ENCODE peak calls at places on chromosome 1, in nine cellular contexts. One of them, this sample, is unnamed.
A peak's percentile ranks its signal among the peaks of the same experiment; 100 is the strongest.

GRCh38 chr1:41851589-41851988 is 67.1 kb downstream of the HIVEP3 start:
- DNase-seq in neuronal stem cell: no peak
- DNase-seq in A549: peak; percentile 14
- DNase-seq in fibroblast of lung: peak; percentile 91
- DNase-seq in cardiac muscle cell: peak; percentile 73
- DNase-seq in CD4-positive, CD25-positive, alpha-beta regulatory T cell: no peak
- DNase-seq in left lung: no peak
- DNase-seq in GM23248: peak; percentile 85
- DNase-seq in small intestine: no peak
- DNase-seq in this sample: no peak

GRCh38 chr1:110675060-110675791 is 486 bp upstream of the KCNA3 start:
- DNase-seq in A549: no peak
- DNase-seq in neuronal stem cell: peak; percentile 11
- DNase-seq in left lung: peak; percentile 78
- DNase-seq in small intestine: no peak
- DNase-seq in fibroblast of lung: no peak
- DNase-seq in GM23248: no peak
- DNase-seq in cardiac muscle cell: no peak
- DNase-seq in CD4-positive, CD25-positive, alpha-beta regulatory T cell: no peak
- DNase-seq in this sample: no peak

GRCh38 chr1:89454845-89455521 is 69.6 kb upstream of the LRRC8B start:
- DNase-seq in A549: peak; percentile 38
- DNase-seq in GM23248: peak; percentile 69
- DNase-seq in fibroblast of lung: peak; percentile 35
- DNase-seq in small intestine: peak; percentile 54
- DNase-seq in cardiac muscle cell: peak; percentile 39
- DNase-seq in left lung: no peak
- DNase-seq in CD4-positive, CD25-positive, alpha-beta regulatory T cell: peak; percentile 49
- DNase-seq in neuronal stem cell: peak; percentile 36
- DNase-seq in this sample: peak; percentile 69

GRCh38 chr1:72278461-72278860 is 3.9 kb downstream of the NEGR1 start:
- DNase-seq in neuronal stem cell: no peak
- DNase-seq in cardiac muscle cell: no peak
- DNase-seq in fibroblast of lung: no peak
- DNase-seq in left lung: no peak
- DNase-seq in CD4-positive, CD25-positive, alpha-beta regulatory T cell: no peak
- DNase-seq in GM23248: no peak
- DNase-seq in small intestine: no peak
- DNase-seq in A549: no peak
- DNase-seq in this sample: no peak

GRCh38 chr1:83996621-83997020 is 2.3 kb downstream of the TTLL7 start:
- DNase-seq in left lung: no peak
- DNase-seq in small intestine: no peak
- DNase-seq in cardiac muscle cell: peak; percentile 36
- DNase-seq in A549: no peak
- DNase-seq in fibroblast of lung: peak; percentile 88
- DNase-seq in CD4-positive, CD25-positive, alpha-beta regulatory T cell: no peak
- DNase-seq in GM23248: peak; percentile 55
- DNase-seq in neuronal stem cell: no peak
- DNase-seq in this sample: no peak

GRCh38 chr1:197342044-197342565 is 74.1 kb downstream of the CRB1 start:
- DNase-seq in CD4-positive, CD25-positive, alpha-beta regulatory T cell: no peak
- DNase-seq in GM23248: no peak
- DNase-seq in cardiac muscle cell: no peak
- DNase-seq in A549: no peak
- DNase-seq in left lung: no peak
- DNase-seq in small intestine: no peak
- DNase-seq in neuronal stem cell: no peak
- DNase-seq in fibroblast of lung: peak; percentile 40
- DNase-seq in this sample: no peak

GRCh38 chr1:79005945-79006344 is 585 bp downstream of the ADGRL4 start:
- DNase-seq in CD4-positive, CD25-positive, alpha-beta regulatory T cell: no peak
- DNase-seq in A549: no peak
- DNase-seq in GM23248: peak; percentile 40
- DNase-seq in fibroblast of lung: peak; percentile 69
- DNase-seq in left lung: no peak
- DNase-seq in cardiac muscle cell: peak; percentile 54
- DNase-seq in neuronal stem cell: no peak
- DNase-seq in small intestine: no peak
- DNase-seq in this sample: no peak

GRCh38 chr1:92446546-92446945 is 40.2 kb downstream of the GFI1 start:
- DNase-seq in left lung: no peak
- DNase-seq in small intestine: no peak
- DNase-seq in GM23248: peak; percentile 39
- DNase-seq in cardiac muscle cell: peak; percentile 54
- DNase-seq in A549: peak; percentile 11
- DNase-seq in neuronal stem cell: no peak
- DNase-seq in fibroblast of lung: peak; percentile 82
- DNase-seq in CD4-positive, CD25-positive, alpha-beta regulatory T cell: no peak
- DNase-seq in this sample: no peak

GRCh38 chr1:89865498-89866385 is 44.9 kb downstream of the LRRC8D start:
- DNase-seq in left lung: no peak
- DNase-seq in cardiac muscle cell: peak; percentile 79
- DNase-seq in GM23248: peak; percentile 82
- DNase-seq in small intestine: peak; percentile 93
- DNase-seq in A549: peak; percentile 23
- DNase-seq in fibroblast of lung: peak; percentile 86
- DNase-seq in neuronal stem cell: no peak
- DNase-seq in CD4-positive, CD25-positive, alpha-beta regulatory T cell: no peak
- DNase-seq in this sample: no peak

GRCh38 chr1:170483041-170483440 is 48.9 kb upstream of the GORAB start:
- DNase-seq in small intestine: no peak
- DNase-seq in GM23248: peak; percentile 66
- DNase-seq in left lung: no peak
- DNase-seq in fibroblast of lung: no peak
- DNase-seq in A549: no peak
- DNase-seq in neuronal stem cell: no peak
- DNase-seq in CD4-positive, CD25-positive, alpha-beta regulatory T cell: no peak
- DNase-seq in cardiac muscle cell: no peak
- DNase-seq in this sample: no peak

GRCh38 chr1:50425376-50426107 is 2.3 kb upstream of the DMRTA2 start:
- DNase-seq in GM23248: no peak
- DNase-seq in CD4-positive, CD25-positive, alpha-beta regulatory T cell: no peak
- DNase-seq in left lung: no peak
- DNase-seq in neuronal stem cell: peak; percentile 53
- DNase-seq in small intestine: no peak
- DNase-seq in A549: peak; percentile 35
- DNase-seq in cardiac muscle cell: peak; percentile 21
- DNase-seq in fibroblast of lung: no peak
- DNase-seq in this sample: no peak

GRCh38 chr1:205936846-205937707 is 6.2 kb downstream of the SLC26A9 start:
- DNase-seq in cardiac muscle cell: peak; percentile 71
- DNase-seq in left lung: no peak
- DNase-seq in small intestine: no peak
- DNase-seq in CD4-positive, CD25-positive, alpha-beta regulatory T cell: no peak
- DNase-seq in neuronal stem cell: no peak
- DNase-seq in GM23248: peak; percentile 68
- DNase-seq in fibroblast of lung: peak; percentile 86
- DNase-seq in A549: peak; percentile 52
- DNase-seq in this sample: no peak

GRCh38 chr1:7808253-7808844 is 24.3 kb downstream of the PER3 start:
- DNase-seq in small intestine: peak; percentile 19
- DNase-seq in fibroblast of lung: peak; percentile 42
- DNase-seq in CD4-positive, CD25-positive, alpha-beta regulatory T cell: no peak
- DNase-seq in neuronal stem cell: no peak
- DNase-seq in cardiac muscle cell: peak; percentile 70
- DNase-seq in GM23248: peak; percentile 43
- DNase-seq in A549: peak; percentile 44
- DNase-seq in left lung: no peak
- DNase-seq in this sample: peak; percentile 15

GRCh38 chr1:43592051-43592665 is 57.8 kb upstream of the KDM4A start:
- DNase-seq in CD4-positive, CD25-positive, alpha-beta regulatory T cell: no peak
- DNase-seq in A549: no peak
- DNase-seq in neuronal stem cell: no peak
- DNase-seq in fibroblast of lung: no peak
- DNase-seq in small intestine: no peak
- DNase-seq in cardiac muscle cell: no peak
- DNase-seq in left lung: no peak
- DNase-seq in GM23248: no peak
- DNase-seq in this sample: no peak

GRCh38 chr1:45040297-45040696 is 28.2 kb downstream of the UROD start:
- DNase-seq in left lung: no peak
- DNase-seq in neuronal stem cell: no peak
- DNase-seq in CD4-positive, CD25-positive, alpha-beta regulatory T cell: no peak
- DNase-seq in GM23248: no peak
- DNase-seq in fibroblast of lung: no peak
- DNase-seq in cardiac muscle cell: no peak
- DNase-seq in A549: no peak
- DNase-seq in small intestine: no peak
- DNase-seq in this sample: no peak

GRCh38 chr1:37064059-37064458 is 29.7 kb upstream of the GRIK3 start:
- DNase-seq in left lung: no peak
- DNase-seq in fibroblast of lung: no peak
- DNase-seq in cardiac muscle cell: no peak
- DNase-seq in neuronal stem cell: no peak
- DNase-seq in CD4-positive, CD25-positive, alpha-beta regulatory T cell: no peak
- DNase-seq in small intestine: no peak
- DNase-seq in A549: no peak
- DNase-seq in GM23248: no peak
- DNase-seq in this sample: no peak

GRCh38 chr1:63817152-63817667 is 43.4 kb downstream of the ROR1 start:
- DNase-seq in small intestine: peak; percentile 58
- DNase-seq in left lung: no peak
- DNase-seq in cardiac muscle cell: peak; percentile 73
- DNase-seq in GM23248: peak; percentile 8
- DNase-seq in fibroblast of lung: peak; percentile 58
- DNase-seq in neuronal stem cell: no peak
- DNase-seq in A549: peak; percentile 33
- DNase-seq in CD4-positive, CD25-positive, alpha-beta regulatory T cell: no peak
- DNase-seq in this sample: no peak

GRCh38 chr1:192516776-192517297 is 58.7 kb upstream of the RGS1 start:
- DNase-seq in CD4-positive, CD25-positive, alpha-beta regulatory T cell: peak; percentile 56
- DNase-seq in fibroblast of lung: peak; percentile 68
- DNase-seq in cardiac muscle cell: no peak
- DNase-seq in left lung: no peak
- DNase-seq in small intestine: peak; percentile 76
- DNase-seq in A549: no peak
- DNase-seq in neuronal stem cell: no peak
- DNase-seq in GM23248: no peak
- DNase-seq in this sample: peak; percentile 86

GRCh38 chr1:19643113-19643512 is 998 bp upstream of the NBL1 start:
- DNase-seq in fibroblast of lung: peak; percentile 42
- DNase-seq in small intestine: peak; percentile 94
- DNase-seq in left lung: no peak
- DNase-seq in neuronal stem cell: no peak
- DNase-seq in CD4-positive, CD25-positive, alpha-beta regulatory T cell: no peak
- DNase-seq in GM23248: peak; percentile 82
- DNase-seq in A549: peak; percentile 85
- DNase-seq in cardiac muscle cell: no peak
- DNase-seq in this sample: no peak

DNA sequence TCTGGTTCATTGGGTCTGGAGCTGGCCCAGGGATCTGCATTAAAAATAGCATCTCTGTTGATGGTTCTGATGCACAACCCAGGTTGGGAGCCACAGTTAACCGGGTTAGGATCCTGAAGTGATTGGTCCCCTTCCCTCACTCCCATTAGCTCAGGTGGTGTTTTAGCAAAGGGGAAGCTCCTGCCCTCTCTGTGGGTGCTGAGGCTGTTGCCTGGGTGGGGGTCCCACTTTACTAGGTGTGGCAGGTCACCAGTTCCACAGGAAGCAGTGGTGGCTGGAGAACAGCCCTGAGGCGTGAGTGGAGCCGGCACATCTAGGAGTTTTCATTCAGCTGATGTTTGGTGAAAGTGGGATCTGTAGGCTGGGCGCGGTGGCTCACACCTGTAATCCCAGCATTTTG is 86.5 kb downstream of the MAN1C1 start:
- DNase-seq in fibroblast of lung: no peak
- DNase-seq in cardiac muscle cell: no peak
- DNase-seq in CD4-positive, CD25-positive, alpha-beta regulatory T cell: no peak
- DNase-seq in neuronal stem cell: no peak
- DNase-seq in left lung: no peak
- DNase-seq in GM23248: no peak
- DNase-seq in A549: no peak
- DNase-seq in small intestine: no peak
- DNase-seq in this sample: no peak
- H3K4me1 ChIP-seq in fibroblast of lung: peaks cover 27% of the 10 kb centered on the region
- H3K4me1 ChIP-seq in cardiac muscle cell: peaks cover 86% of the 10 kb centered on the region
- H3K4me1 ChIP-seq in CD4-positive, CD25-positive, alpha-beta regulatory T cell: peaks cover 11% of the 10 kb centered on the region
- H3K4me1 ChIP-seq in neuronal stem cell: peaks cover 42% of the 10 kb centered on the region
- H3K4me1 ChIP-seq in left lung: peaks cover 22% of the 10 kb centered on the region
- H3K4me1 ChIP-seq in GM23248: peaks cover 42% of the 10 kb centered on the region
- H3K4me1 ChIP-seq in A549: peaks cover 5% of the 10 kb centered on the region
- H3K4me1 ChIP-seq in small intestine: no peaks in the 10 kb centered on the region
- H3K4me1 ChIP-seq in this sample: peaks cover 34% of the 10 kb centered on the region

DNA sequence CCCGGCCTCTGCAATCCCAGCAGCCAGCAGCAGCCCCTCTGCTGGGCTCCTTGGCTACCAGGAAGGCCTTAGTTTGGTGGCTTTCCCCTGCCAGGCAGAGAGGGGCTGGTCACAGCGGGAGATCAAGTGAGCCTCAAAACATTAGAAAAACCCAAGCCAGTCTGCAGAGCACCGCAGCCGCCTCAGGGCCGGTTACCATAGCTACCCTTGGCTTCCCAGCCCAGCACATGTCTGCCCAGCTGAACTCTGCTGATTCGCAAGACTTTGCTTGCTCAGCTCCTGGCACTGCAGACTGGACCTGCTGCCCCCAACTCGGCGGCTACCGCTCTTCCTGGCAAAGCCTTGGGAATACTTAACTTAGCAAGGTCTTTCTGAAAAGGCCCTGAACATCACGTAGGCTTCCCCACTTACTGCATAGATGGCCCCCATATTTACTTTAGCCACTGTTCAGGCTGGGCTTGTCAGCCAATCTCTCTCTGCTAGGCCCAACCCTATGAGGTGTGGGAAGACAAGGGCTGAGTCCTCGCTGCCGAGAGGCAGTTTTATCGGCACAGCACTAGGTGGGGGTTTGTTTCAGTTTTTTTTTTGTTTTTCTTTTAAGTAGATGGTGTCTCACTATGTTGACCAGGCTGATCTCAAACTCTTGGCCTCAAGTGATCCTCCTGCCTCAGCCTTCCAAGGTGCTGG is 28.6 kb upstream of the PLEKHG5 start:
- DNase-seq in cardiac muscle cell: peak; percentile 74
- DNase-seq in A549: no peak
- DNase-seq in CD4-positive, CD25-positive, alpha-beta regulatory T cell: no peak
- DNase-seq in GM23248: peak; percentile 91
- DNase-seq in fibroblast of lung: peak; percentile 84
- DNase-seq in left lung: peak; percentile 58
- DNase-seq in small intestine: no peak
- DNase-seq in neuronal stem cell: peak; percentile 72
- DNase-seq in this sample: no peak
- H3K27ac ChIP-seq in cardiac muscle cell: peak overlapping the region; percentile 78
- H3K27ac ChIP-seq in A549: no peak overlapping the region
- H3K27ac ChIP-seq in CD4-positive, CD25-positive, alpha-beta regulatory T cell: no peak overlapping the region
- H3K27ac ChIP-seq in GM23248: peak overlapping the region; percentile 41
- H3K27ac ChIP-seq in fibroblast of lung: no peak overlapping the region
- H3K27ac ChIP-seq in left lung: no peak overlapping the region
- H3K27ac ChIP-seq in small intestine: no peak overlapping the region
- H3K27ac ChIP-seq in neuronal stem cell: peak overlapping the region; percentile 58
- H3K27ac ChIP-seq in this sample: no peak overlapping the region

GRCh38 chr1:185720633-185721272 is 13.4 kb upstream of the HMCN1 start:
- DNase-seq in cardiac muscle cell: peak; percentile 86
- DNase-seq in A549: peak; percentile 46
- DNase-seq in fibroblast of lung: peak; percentile 76
- DNase-seq in GM23248: peak; percentile 63
- DNase-seq in small intestine: peak; percentile 25
- DNase-seq in CD4-positive, CD25-positive, alpha-beta regulatory T cell: no peak
- DNase-seq in neuronal stem cell: no peak
- DNase-seq in left lung: no peak
- DNase-seq in this sample: no peak
- H3K4me1 ChIP-seq in cardiac muscle cell: no peaks in the 10 kb centered on the region
- H3K4me1 ChIP-seq in A549: peaks cover 8% of the 10 kb centered on the region
- H3K4me1 ChIP-seq in fibroblast of lung: peaks cover 2% of the 10 kb centered on the region
- H3K4me1 ChIP-seq in GM23248: peaks cover 29% of the 10 kb centered on the region
- H3K4me1 ChIP-seq in small intestine: no peaks in the 10 kb centered on the region
- H3K4me1 ChIP-seq in CD4-positive, CD25-positive, alpha-beta regulatory T cell: no peaks in the 10 kb centered on the region
- H3K4me1 ChIP-seq in neuronal stem cell: no peaks in the 10 kb centered on the region
- H3K4me1 ChIP-seq in left lung: no peaks in the 10 kb centered on the region
- H3K4me1 ChIP-seq in this sample: no peaks in the 10 kb centered on the region

GRCh38 chr1:31704261-31705079 is 653 bp upstream of the COL16A1 start:
- DNase-seq in cardiac muscle cell: peak; percentile 72
- DNase-seq in CD4-positive, CD25-positive, alpha-beta regulatory T cell: no peak
- DNase-seq in A549: no peak
- DNase-seq in small intestine: peak; percentile 56
- DNase-seq in GM23248: peak; percentile 89
- DNase-seq in left lung: no peak
- DNase-seq in fibroblast of lung: peak; percentile 78
- DNase-seq in neuronal stem cell: no peak
- DNase-seq in this sample: no peak
- H3K27ac ChIP-seq in cardiac muscle cell: no peak overlapping the region
- H3K27ac ChIP-seq in CD4-positive, CD25-positive, alpha-beta regulatory T cell: no peak overlapping the region
- H3K27ac ChIP-seq in A549: peak overlapping the region; percentile 95
- H3K27ac ChIP-seq in small intestine: peak overlapping the region; percentile 25
- H3K27ac ChIP-seq in GM23248: peak overlapping the region; percentile 89
- H3K27ac ChIP-seq in left lung: peak overlapping the region; percentile 58
- H3K27ac ChIP-seq in fibroblast of lung: peak overlapping the region; percentile 87
- H3K27ac ChIP-seq in neuronal stem cell: no peak overlapping the region
- H3K27ac ChIP-seq in this sample: no peak overlapping the region

This sample was measured in CD4-positive, alpha-beta memory T cell.